ENCODE peak calls at places on chromosome 10, in nine cellular contexts. V is COR-L47, Y is C1 segment of cervical spinal cord, L is stromal cell of bone marrow, S is iPS-NIHi11, R is NCI-H1694, G is WTC11, P is NCI-H1092, C is EH. N is an unnamed sample.

GRCh38 chr10:15486404-15486803 is 115.3 kb upstream of the FAM171A1 start:
- DNase-seq in V (no peak), Y (no peak), L (no peak), S (no peak), R (no peak), G (no peak), P (no peak), C (peak; percentile 96), N (no peak)

GRCh38 chr10:115514895-115515294 is 421.7 kb downstream of the ATRNL1 start:
- DNase-seq in V (no peak), Y (no peak), L (no peak), S (no peak), R (no peak), G (no peak), P (no peak), C (no peak), N (no peak)

GRCh38 chr10:69500864-69501468 is 49.7 kb downstream of the TSPAN15 start:
- DNase-seq in V (no peak), Y (no peak), L (no peak), S (no peak), R (no peak), G (no peak), P (no peak), C (no peak), N (no peak)

GRCh38 chr10:96124230-96125141 is 5.6 kb upstream of the ZNF518A start:
- DNase-seq in V (peak; percentile 1), Y (no peak), L (no peak), S (peak; percentile 78), R (no peak), G (peak; percentile 60), P (no peak), C (peak; percentile 41), N (no peak)

GRCh38 chr10:11757452-11757819 is 15.3 kb downstream of the ECHDC3 start:
- DNase-seq in V (peak; percentile 44), Y (peak; percentile 34), L (peak; percentile 90), S (no peak), R (peak; percentile 6), G (no peak), P (peak; percentile 46), C (peak; percentile 78), N (no peak)

GRCh38 chr10:63799511-63799910 is 278.3 kb downstream of the REEP3 start:
- DNase-seq in V (no peak), Y (no peak), L (no peak), S (no peak), R (no peak), G (no peak), P (no peak), C (no peak), N (no peak)

GRCh38 chr10:22174442-22174841 is 43.4 kb downstream of the EBLN1 start:
- DNase-seq in V (no peak), Y (no peak), L (no peak), S (no peak), R (no peak), G (no peak), P (no peak), C (no peak), N (no peak)

GRCh38 chr10:31754803-31755624 is 173.6 kb downstream of the ARHGAP12 start:
- DNase-seq in V (no peak), Y (no peak), L (no peak), S (peak; percentile 65), R (no peak), G (peak; percentile 67), P (no peak), C (peak; percentile 77), N (no peak)

GRCh38 chr10:12934777-12935176 is 66.7 kb downstream of the CCDC3 start:
- DNase-seq in V (no peak), Y (no peak), L (peak; percentile 53), S (no peak), R (no peak), G (no peak), P (no peak), C (no peak), N (no peak)

GRCh38 chr10:84397735-84398144 is 69.4 kb downstream of the CCSER2 start:
- DNase-seq in V (peak; percentile 30), Y (no peak), L (no peak), S (no peak), R (no peak), G (no peak), P (no peak), C (no peak), N (no peak)

GRCh38 chr10:12592967-12593366 is 243.6 kb downstream of the CAMK1D start:
- DNase-seq in V (no peak), Y (no peak), L (no peak), S (no peak), R (no peak), G (no peak), P (no peak), C (no peak), N (no peak)

GRCh38 chr10:48194830-48195229 is 79.7 kb downstream of the FRMPD2 start:
- DNase-seq in V (no peak), Y (no peak), L (no peak), S (no peak), R (no peak), G (no peak), P (no peak), C (peak; percentile 5), N (no peak)

GRCh38 chr10:118725784-118726507 is 28.8 kb downstream of the CACUL1 start:
- DNase-seq in V (no peak), Y (no peak), L (peak; percentile 14), S (no peak), R (no peak), G (no peak), P (no peak), C (peak; percentile 77), N (no peak)

GRCh38 chr10:44184633-44185314 is 200.1 kb downstream of the CXCL12 start:
- DNase-seq in V (no peak), Y (no peak), L (no peak), S (no peak), R (no peak), G (no peak), P (no peak), C (no peak), N (no peak)

GRCh38 chr10:110535958-110536891 is 31.3 kb upstream of the SMC3 start:
- DNase-seq in V (no peak), Y (no peak), L (no peak), S (no peak), R (no peak), G (peak; percentile 30), P (peak; percentile 7), C (peak; percentile 86), N (no peak)

GRCh38 chr10:34176351-34176750 is 638.7 kb downstream of the PARD3 start:
- DNase-seq in V (peak; percentile 5), Y (no peak), L (no peak), S (no peak), R (no peak), G (no peak), P (no peak), C (no peak), N (no peak)

GRCh38 chr10:36462194-36462593 is 663.2 kb upstream of the ANKRD30A start:
- DNase-seq in V (no peak), Y (no peak), L (peak; percentile 64), S (no peak), R (no peak), G (no peak), P (no peak), C (no peak), N (no peak)

GRCh38 chr10:8065651-8066050 is 11.2 kb downstream of the GATA3 start:
- DNase-seq in V (no peak), Y (no peak), L (no peak), S (no peak), R (no peak), G (no peak), P (no peak), C (no peak), N (no peak)

GRCh38 chr10:73744690-73744994 is 470 bp downstream of the SEC24C start:
- DNase-seq in V (peak; percentile 0), Y (no peak), L (peak; percentile 38), S (peak; percentile 76), R (no peak), G (no peak), P (no peak), C (peak; percentile 76), N (no peak)

GRCh38 chr10:84095821-84096497 is 43.4 kb upstream of the GHITM start:
- DNase-seq in V (no peak), Y (no peak), L (no peak), S (no peak), R (no peak), G (no peak), P (no peak), C (no peak), N (no peak)